ENCODE peak calls at places on chromosome 7, in four cellular contexts. W is A549, I is spleen, P is heart left ventricle. V is an unnamed sample.

GRCh38 chr7:117665393-117665792 is 185.6 kb downstream of the CFTR start:
- DNase-seq in W (no peak), I (no peak), P (no peak), V (no peak)

GRCh38 chr7:132138817-132139216 is 437.5 kb downstream of the PLXNA4 start:
- DNase-seq in W (peak; percentile 63), I (no peak), P (no peak), V (no peak)

GRCh38 chr7:44727346-44728262 is 21.0 kb upstream of the ZMIZ2 start:
- DNase-seq in W (no peak), I (peak; percentile 36), P (no peak), V (peak; percentile 65)

GRCh38 chr7:66330961-66331360 is 125.8 kb downstream of the TPST1 start:
- DNase-seq in W (no peak), I (no peak), P (peak; percentile 62), V (peak; percentile 66)

GRCh38 chr7:1725199-1725701 is 55.2 kb downstream of the ELFN1 start:
- DNase-seq in W (no peak), I (no peak), P (peak; percentile 93), V (peak; percentile 89)

GRCh38 chr7:116499168-116500070 is at the start of gene CAV2:
- DNase-seq in W (peak; percentile 82), I (peak; percentile 84), P (peak; percentile 88), V (peak; percentile 92)

GRCh38 chr7:100629117-100629711 is 12.1 kb downstream of the TFR2 start:
- DNase-seq in W (peak; percentile 72), I (no peak), P (no peak), V (peak; percentile 40)

GRCh38 chr7:82624337-82624736 is 180.8 kb upstream of the CACNA2D1 start:
- DNase-seq in W (no peak), I (no peak), P (no peak), V (no peak)

GRCh38 chr7:77923419-77923818 is 124.8 kb downstream of the PHTF2 start:
- DNase-seq in W (no peak), I (no peak), P (no peak), V (no peak)

GRCh38 chr7:445563-446288 is 73.9 kb downstream of the PDGFA start:
- DNase-seq in W (no peak), I (no peak), P (no peak), V (peak; percentile 57)

GRCh38 chr7:27243340-27244163 is 950 bp downstream of the EVX1 start:
- DNase-seq in W (no peak), I (no peak), P (no peak), V (no peak)

GRCh38 chr7:92421676-92422435 is 25.4 kb upstream of the GATAD1 start:
- DNase-seq in W (no peak), I (no peak), P (no peak), V (no peak)

GRCh38 chr7:16422917-16423316 is 1.6 kb upstream of the CRPPA start:
- DNase-seq in W (peak; percentile 14), I (no peak), P (no peak), V (no peak)

DNA sequence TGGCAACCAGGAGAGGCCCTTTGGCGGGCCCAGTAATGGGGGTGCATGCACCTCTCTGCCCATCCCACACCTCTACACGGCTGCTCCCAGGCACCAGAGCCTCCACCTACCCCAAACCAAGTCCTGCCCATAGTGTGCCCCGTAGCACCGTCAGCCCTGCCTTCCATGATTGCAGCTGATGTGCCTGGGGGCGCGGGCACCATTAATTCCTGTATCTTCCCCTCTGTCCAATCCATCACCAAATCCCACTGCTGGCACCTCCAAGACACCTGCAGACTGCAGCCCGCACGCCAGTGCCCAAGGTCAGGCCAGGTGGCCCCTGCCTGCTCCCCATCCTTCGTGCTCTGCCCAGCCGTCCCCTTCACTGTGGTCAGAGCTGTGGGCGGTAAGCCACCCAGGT is 533.0 kb downstream of the PTPRN2 start:
- DNase-seq in W (no peak), I (peak; percentile 56), P (no peak), V (peak; percentile 40)
- H3K9me3 ChIP-seq in W (no peaks in the 10 kb centered on the region), I (no peaks in the 10 kb centered on the region), P (no peaks in the 10 kb centered on the region), V (no peaks in the 10 kb centered on the region)

GRCh38 chr7:155635817-155636216 is 8.6 kb upstream of the RBM33 start:
- DNase-seq in W (no peak), I (no peak), P (no peak), V (no peak)

GRCh38 chr7:155637155-155637554 is 7.3 kb upstream of the RBM33 start:
- DNase-seq in W (no peak), I (no peak), P (no peak), V (no peak)

GRCh38 chr7:155625557-155625956 is 18.9 kb upstream of the RBM33 start:
- DNase-seq in W (no peak), I (no peak), P (no peak), V (no peak)

GRCh38 chr7:155629171-155629570 is 15.3 kb upstream of the RBM33 start:
- DNase-seq in W (no peak), I (no peak), P (no peak), V (no peak)

DNA sequence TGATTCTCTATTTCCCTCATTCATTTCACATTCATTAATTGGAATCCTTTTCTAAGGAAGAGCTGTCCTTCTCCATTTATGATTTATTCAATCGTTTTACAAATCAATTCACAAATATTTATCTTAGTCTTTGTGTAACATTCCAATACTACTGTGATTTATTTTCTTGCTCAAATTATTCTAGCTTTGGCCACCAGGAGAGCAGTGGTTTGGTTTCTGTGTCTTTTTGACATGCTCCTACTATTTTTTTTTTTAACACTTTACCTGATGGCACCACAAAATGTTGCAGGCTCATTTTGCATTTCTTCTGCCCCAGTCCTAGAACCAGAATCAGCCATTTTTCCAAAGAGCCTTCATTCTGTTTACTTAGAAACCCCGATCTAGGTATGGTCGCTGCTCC is 13.3 kb upstream of the RBM33 start:
- DNase-seq in W (no peak), I (no peak), P (no peak), V (no peak)
- H3K9me3 ChIP-seq in W (peaks cover 26% of the 10 kb centered on the region), I (peaks cover 26% of the 10 kb centered on the region), P (no peaks in the 10 kb centered on the region), V (no peaks in the 10 kb centered on the region)

DNA sequence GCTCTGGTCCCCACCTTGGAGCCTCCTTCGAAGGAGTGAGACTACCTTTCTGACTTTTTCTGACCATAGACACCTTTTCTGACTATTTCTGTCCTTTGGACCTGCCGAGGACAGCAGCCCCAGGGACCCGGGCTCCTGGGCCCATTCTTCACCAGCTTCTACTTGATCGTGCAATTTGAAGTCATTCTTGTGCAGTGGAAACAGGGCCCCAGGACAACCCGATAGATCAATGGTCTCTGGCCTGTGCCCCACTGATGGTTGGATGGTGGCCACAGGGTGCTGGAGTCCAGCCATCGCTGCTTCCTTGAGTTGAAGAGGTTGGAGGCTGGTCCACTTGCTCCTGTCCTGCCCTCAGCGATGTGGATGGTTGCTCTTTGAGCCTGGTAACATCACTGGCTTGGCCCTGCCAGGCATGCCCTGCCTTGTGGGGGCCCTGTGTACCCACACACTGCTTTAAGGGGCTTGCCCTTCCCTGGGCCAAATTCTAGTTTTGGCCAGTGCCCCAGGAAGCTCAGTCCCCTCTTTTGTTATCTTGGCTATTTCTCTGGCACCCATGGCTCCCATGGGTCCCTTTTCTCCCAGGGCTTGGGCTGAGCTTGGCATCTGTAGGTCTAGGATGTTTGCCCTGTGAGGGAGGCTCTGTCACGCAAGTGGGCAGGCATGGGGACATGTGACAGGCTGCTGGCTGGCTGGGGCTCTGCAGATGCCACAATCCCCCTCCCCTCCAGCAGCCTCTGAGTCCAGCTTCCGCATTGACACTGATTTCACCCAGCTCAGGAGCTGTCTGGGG is 375.6 kb upstream of the NUPR2 start:
- DNase-seq in W (no peak), I (no peak), P (no peak), V (no peak)
- H3K9me3 ChIP-seq in W (peaks cover 19% of the 10 kb centered on the region), I (peaks cover 88% of the 10 kb centered on the region), P (no peaks in the 10 kb centered on the region), V (peaks cover 11% of the 10 kb centered on the region)

GRCh38 chr7:158192184-158192835 is 395.3 kb downstream of the PTPRN2 start:
- DNase-seq in W (no peak), I (peak; percentile 66), P (no peak), V (no peak)
- H3K9me3 ChIP-seq in W (no peaks in the 10 kb centered on the region), I (peaks cover 34% of the 10 kb centered on the region), P (no peaks in the 10 kb centered on the region), V (no peaks in the 10 kb centered on the region)